ENCODE peak calls at places on chromosomes 6 and 20, in ten cellular contexts. One of them, this sample, is unnamed.

GRCh38 chr20:50023116-50023802 is 40.5 kb downstream of the SNAI1 start:
- DNase-seq in stimulated activated naive CD8-positive, alpha-beta T cell treated with anti-CD3 and anti-CD28 coated beads, Interleukin-15, Interleukin-2, amounts not matched to agents 100 U/mL and 50 U/mL, for 24 hours: no peak
- DNase-seq in NCI-H748 treated with DMSO at 0.1 percent for 48 hours: no peak
- DNase-seq in NCI-H1092: no peak
- DNase-seq in stimulated activated CD8-positive, alpha-beta memory T cell treated with anti-CD3 and anti-CD28 coated beads, Interleukin-2, amount 100 ng/mL, for 1 hour: no peak
- DNase-seq in astrocyte of the cerebellum: no peak
- DNase-seq in mesendoderm: no peak
- DNase-seq in H9: no peak
- DNase-seq in stimulated activated CD4-positive, alpha-beta T cell treated with anti-CD3 and anti-CD28 coated beads, TNF-alpha, amount 100 ng/mL, for 1 hour: no peak
- DNase-seq in activated CD8-positive, alpha-beta memory T cell treated with anti-CD3 and anti-CD28 coated beads for 48 hours: no peak
- DNase-seq in this sample: no peak

GRCh38 chr6:5379647-5380242 is 118.4 kb downstream of the FARS2 start:
- DNase-seq in stimulated activated naive CD8-positive, alpha-beta T cell treated with anti-CD3 and anti-CD28 coated beads, Interleukin-15, Interleukin-2, amounts not matched to agents 100 U/mL and 50 U/mL, for 24 hours: peak
- DNase-seq in NCI-H748 treated with DMSO at 0.1 percent for 48 hours: peak
- DNase-seq in NCI-H1092: no peak
- DNase-seq in stimulated activated CD8-positive, alpha-beta memory T cell treated with anti-CD3 and anti-CD28 coated beads, Interleukin-2, amount 100 ng/mL, for 1 hour: no peak
- DNase-seq in astrocyte of the cerebellum: no peak
- DNase-seq in mesendoderm: peak
- DNase-seq in H9: peak
- DNase-seq in stimulated activated CD4-positive, alpha-beta T cell treated with anti-CD3 and anti-CD28 coated beads, TNF-alpha, amount 100 ng/mL, for 1 hour: no peak
- DNase-seq in activated CD8-positive, alpha-beta memory T cell treated with anti-CD3 and anti-CD28 coated beads for 48 hours: no peak
- DNase-seq in this sample: no peak

GRCh38 chr20:38418509-38419204 is 16.5 kb downstream of the SNHG17 start:
- DNase-seq in stimulated activated naive CD8-positive, alpha-beta T cell treated with anti-CD3 and anti-CD28 coated beads, Interleukin-15, Interleukin-2, amounts not matched to agents 100 U/mL and 50 U/mL, for 24 hours: no peak
- DNase-seq in NCI-H748 treated with DMSO at 0.1 percent for 48 hours: no peak
- DNase-seq in NCI-H1092: no peak
- DNase-seq in stimulated activated CD8-positive, alpha-beta memory T cell treated with anti-CD3 and anti-CD28 coated beads, Interleukin-2, amount 100 ng/mL, for 1 hour: no peak
- DNase-seq in astrocyte of the cerebellum: no peak
- DNase-seq in mesendoderm: no peak
- DNase-seq in H9: no peak
- DNase-seq in stimulated activated CD4-positive, alpha-beta T cell treated with anti-CD3 and anti-CD28 coated beads, TNF-alpha, amount 100 ng/mL, for 1 hour: no peak
- DNase-seq in activated CD8-positive, alpha-beta memory T cell treated with anti-CD3 and anti-CD28 coated beads for 48 hours: no peak
- DNase-seq in this sample: peak

GRCh38 chr6:85390105-85390728 is 59.7 kb upstream of the NT5E start:
- DNase-seq in stimulated activated naive CD8-positive, alpha-beta T cell treated with anti-CD3 and anti-CD28 coated beads, Interleukin-15, Interleukin-2, amounts not matched to agents 100 U/mL and 50 U/mL, for 24 hours: no peak
- DNase-seq in NCI-H748 treated with DMSO at 0.1 percent for 48 hours: no peak
- DNase-seq in NCI-H1092: no peak
- DNase-seq in stimulated activated CD8-positive, alpha-beta memory T cell treated with anti-CD3 and anti-CD28 coated beads, Interleukin-2, amount 100 ng/mL, for 1 hour: no peak
- DNase-seq in astrocyte of the cerebellum: no peak
- DNase-seq in mesendoderm: no peak
- DNase-seq in H9: no peak
- DNase-seq in stimulated activated CD4-positive, alpha-beta T cell treated with anti-CD3 and anti-CD28 coated beads, TNF-alpha, amount 100 ng/mL, for 1 hour: no peak
- DNase-seq in activated CD8-positive, alpha-beta memory T cell treated with anti-CD3 and anti-CD28 coated beads for 48 hours: no peak
- DNase-seq in this sample: no peak

GRCh38 chr6:148548065-148548748 is 198.6 kb upstream of the UST start:
- DNase-seq in stimulated activated naive CD8-positive, alpha-beta T cell treated with anti-CD3 and anti-CD28 coated beads, Interleukin-15, Interleukin-2, amounts not matched to agents 100 U/mL and 50 U/mL, for 24 hours: no peak
- DNase-seq in NCI-H748 treated with DMSO at 0.1 percent for 48 hours: no peak
- DNase-seq in NCI-H1092: no peak
- DNase-seq in stimulated activated CD8-positive, alpha-beta memory T cell treated with anti-CD3 and anti-CD28 coated beads, Interleukin-2, amount 100 ng/mL, for 1 hour: no peak
- DNase-seq in astrocyte of the cerebellum: no peak
- DNase-seq in mesendoderm: no peak
- DNase-seq in H9: no peak
- DNase-seq in stimulated activated CD4-positive, alpha-beta T cell treated with anti-CD3 and anti-CD28 coated beads, TNF-alpha, amount 100 ng/mL, for 1 hour: no peak
- DNase-seq in activated CD8-positive, alpha-beta memory T cell treated with anti-CD3 and anti-CD28 coated beads for 48 hours: no peak
- DNase-seq in this sample: no peak

GRCh38 chr6:44202332-44202971 is 14.3 kb upstream of the MYMX start:
- DNase-seq in stimulated activated naive CD8-positive, alpha-beta T cell treated with anti-CD3 and anti-CD28 coated beads, Interleukin-15, Interleukin-2, amounts not matched to agents 100 U/mL and 50 U/mL, for 24 hours: no peak
- DNase-seq in NCI-H748 treated with DMSO at 0.1 percent for 48 hours: no peak
- DNase-seq in NCI-H1092: no peak
- DNase-seq in stimulated activated CD8-positive, alpha-beta memory T cell treated with anti-CD3 and anti-CD28 coated beads, Interleukin-2, amount 100 ng/mL, for 1 hour: no peak
- DNase-seq in astrocyte of the cerebellum: no peak
- DNase-seq in mesendoderm: peak
- DNase-seq in H9: peak
- DNase-seq in stimulated activated CD4-positive, alpha-beta T cell treated with anti-CD3 and anti-CD28 coated beads, TNF-alpha, amount 100 ng/mL, for 1 hour: no peak
- DNase-seq in activated CD8-positive, alpha-beta memory T cell treated with anti-CD3 and anti-CD28 coated beads for 48 hours: no peak
- DNase-seq in this sample: no peak

GRCh38 chr6:95293257-95293656 is 284.1 kb upstream of the MANEA start:
- DNase-seq in stimulated activated naive CD8-positive, alpha-beta T cell treated with anti-CD3 and anti-CD28 coated beads, Interleukin-15, Interleukin-2, amounts not matched to agents 100 U/mL and 50 U/mL, for 24 hours: no peak
- DNase-seq in NCI-H748 treated with DMSO at 0.1 percent for 48 hours: no peak
- DNase-seq in NCI-H1092: no peak
- DNase-seq in stimulated activated CD8-positive, alpha-beta memory T cell treated with anti-CD3 and anti-CD28 coated beads, Interleukin-2, amount 100 ng/mL, for 1 hour: no peak
- DNase-seq in astrocyte of the cerebellum: no peak
- DNase-seq in mesendoderm: no peak
- DNase-seq in H9: no peak
- DNase-seq in stimulated activated CD4-positive, alpha-beta T cell treated with anti-CD3 and anti-CD28 coated beads, TNF-alpha, amount 100 ng/mL, for 1 hour: no peak
- DNase-seq in activated CD8-positive, alpha-beta memory T cell treated with anti-CD3 and anti-CD28 coated beads for 48 hours: no peak
- DNase-seq in this sample: no peak

GRCh38 chr6:161079566-161080262 is 88.1 kb downstream of the MAP3K4 start:
- DNase-seq in stimulated activated naive CD8-positive, alpha-beta T cell treated with anti-CD3 and anti-CD28 coated beads, Interleukin-15, Interleukin-2, amounts not matched to agents 100 U/mL and 50 U/mL, for 24 hours: peak
- DNase-seq in NCI-H748 treated with DMSO at 0.1 percent for 48 hours: no peak
- DNase-seq in NCI-H1092: no peak
- DNase-seq in stimulated activated CD8-positive, alpha-beta memory T cell treated with anti-CD3 and anti-CD28 coated beads, Interleukin-2, amount 100 ng/mL, for 1 hour: no peak
- DNase-seq in astrocyte of the cerebellum: peak
- DNase-seq in mesendoderm: peak
- DNase-seq in H9: no peak
- DNase-seq in stimulated activated CD4-positive, alpha-beta T cell treated with anti-CD3 and anti-CD28 coated beads, TNF-alpha, amount 100 ng/mL, for 1 hour: peak
- DNase-seq in activated CD8-positive, alpha-beta memory T cell treated with anti-CD3 and anti-CD28 coated beads for 48 hours: peak
- DNase-seq in this sample: peak

GRCh38 chr6:36025932-36026327 is 1.5 kb upstream of the SLC26A8 start:
- DNase-seq in stimulated activated naive CD8-positive, alpha-beta T cell treated with anti-CD3 and anti-CD28 coated beads, Interleukin-15, Interleukin-2, amounts not matched to agents 100 U/mL and 50 U/mL, for 24 hours: no peak
- DNase-seq in NCI-H748 treated with DMSO at 0.1 percent for 48 hours: no peak
- DNase-seq in NCI-H1092: no peak
- DNase-seq in stimulated activated CD8-positive, alpha-beta memory T cell treated with anti-CD3 and anti-CD28 coated beads, Interleukin-2, amount 100 ng/mL, for 1 hour: no peak
- DNase-seq in astrocyte of the cerebellum: no peak
- DNase-seq in mesendoderm: peak
- DNase-seq in H9: no peak
- DNase-seq in stimulated activated CD4-positive, alpha-beta T cell treated with anti-CD3 and anti-CD28 coated beads, TNF-alpha, amount 100 ng/mL, for 1 hour: no peak
- DNase-seq in activated CD8-positive, alpha-beta memory T cell treated with anti-CD3 and anti-CD28 coated beads for 48 hours: no peak
- DNase-seq in this sample: no peak